ENCODE peak calls at places on chromosomes 11 and 22, in eight cellular contexts. M is AG09319; A is EH; Z is psoas muscle; I is GM13976; X is activated naive CD4-positive, alpha-beta T cell treated with anti-CD3 and anti-CD28 coated beads for 36 hours; S is effector memory CD8-positive, alpha-beta T cell; N is astrocyte of the spinal cord. U is an unnamed sample.

GRCh38 chr11:17765381-17766359 is 31.1 kb downstream of the KCNC1 start:
- DNase-seq in M (no peak), A (peak), Z (peak), I (no peak), X (no peak), S (no peak), N (no peak), U (peak)

GRCh38 chr11:3109921-3110706 is 52.9 kb upstream of the CARS1 start:
- DNase-seq in M (no peak), A (peak), Z (peak), I (peak), X (peak), S (peak), N (no peak), U (peak)

GRCh38 chr11:126497581-126498109 is 142.2 kb downstream of the ST3GAL4 start:
- DNase-seq in M (no peak), A (no peak), Z (peak), I (no peak), X (no peak), S (no peak), N (no peak), U (no peak)

GRCh38 chr22:28477556-28477955 is 202.1 kb downstream of the TTC28 start:
- DNase-seq in M (no peak), A (no peak), Z (no peak), I (no peak), X (no peak), S (no peak), N (no peak), U (no peak)

GRCh38 chr11:65321076-65321475 is 6.4 kb downstream of the CDC42EP2 start:
- DNase-seq in M (no peak), A (no peak), Z (no peak), I (no peak), X (no peak), S (no peak), N (no peak), U (no peak)

GRCh38 chr11:121372671-121373429 is 79.3 kb upstream of the SORL1 start:
- DNase-seq in M (no peak), A (no peak), Z (no peak), I (peak), X (peak), S (no peak), N (no peak), U (no peak)

GRCh38 chr22:47169801-47170140 is 407.3 kb downstream of the TBC1D22A start:
- DNase-seq in M (no peak), A (no peak), Z (peak), I (no peak), X (no peak), S (no peak), N (no peak), U (no peak)

GRCh38 chr11:22730319-22730718 is 63.9 kb downstream of the GAS2 start:
- DNase-seq in M (no peak), A (peak), Z (no peak), I (peak), X (peak), S (no peak), N (no peak), U (no peak)

GRCh38 chr11:8709002-8709672 is 26.5 kb downstream of the RPL27A start:
- DNase-seq in M (peak), A (peak), Z (peak), I (no peak), X (no peak), S (no peak), N (peak), U (no peak)

GRCh38 chr11:46877580-46877979 is 31.5 kb upstream of the CKAP5 start:
- DNase-seq in M (no peak), A (no peak), Z (no peak), I (no peak), X (no peak), S (no peak), N (no peak), U (no peak)

GRCh38 chr22:29693151-29693550 is 26.7 kb upstream of the CABP7 start:
- DNase-seq in M (no peak), A (no peak), Z (no peak), I (no peak), X (no peak), S (no peak), N (no peak), U (no peak)

GRCh38 chr22:18114495-18114894 is 3.9 kb downstream of the TUBA8 start:
- DNase-seq in M (no peak), A (no peak), Z (no peak), I (no peak), X (no peak), S (no peak), N (no peak), U (no peak)

U was measured in iris pigment epithelial cell.